ENCODE peak calls at places on chromosomes 1 and 21, in ten cellular contexts. Q, O, V, W, H, I, F, Y, X and K are unnamed samples.

GRCh38 chr1:55127827-55128343 is 87.3 kb downstream of the USP24 start:
- DNase-seq in Q (peak; percentile 38), O (peak; percentile 43), V (no peak), W (peak; percentile 17), H (peak; percentile 59), I (no peak), F (peak; percentile 32), Y (no peak), X (no peak), K (no peak)

GRCh38 chr1:183734600-183735036 is 70.3 kb upstream of the RGL1 start:
- DNase-seq in Q (no peak), O (no peak), V (peak; percentile 66), W (no peak), H (peak; percentile 67), I (no peak), F (no peak), Y (peak; percentile 38), X (no peak), K (no peak)

GRCh38 chr1:98388431-98388830 is 273.1 kb upstream of the SNX7 start:
- DNase-seq in Q (peak; percentile 62), O (peak; percentile 78), V (no peak), W (peak; percentile 88), H (peak; percentile 78), I (no peak), F (peak; percentile 57), Y (no peak), X (peak; percentile 12), K (no peak)

GRCh38 chr1:39076127-39076798 is 50.1 kb downstream of the NDUFS5 start:
- DNase-seq in Q (no peak), O (peak; percentile 44), V (peak; percentile 54), W (peak; percentile 66), H (peak; percentile 85), I (no peak), F (no peak), Y (peak; percentile 46), X (no peak), K (no peak)

GRCh38 chr21:26550357-26550756 is 22.7 kb downstream of the CYYR1 start:
- DNase-seq in Q (no peak), O (peak; percentile 34), V (no peak), W (no peak), H (no peak), I (no peak), F (no peak), Y (no peak), X (no peak), K (no peak)

GRCh38 chr1:28087614-28088167 is 719 bp downstream of the EYA3 start:
- DNase-seq in Q (peak; percentile 43), O (peak; percentile 29), V (no peak), W (peak; percentile 38), H (peak; percentile 21), I (no peak), F (peak; percentile 67), Y (no peak), X (peak; percentile 28), K (no peak)

GRCh38 chr1:112396668-112397025 is 633 bp downstream of the CTTNBP2NL start:
- DNase-seq in Q (no peak), O (peak; percentile 30), V (no peak), W (peak; percentile 44), H (no peak), I (no peak), F (no peak), Y (no peak), X (no peak), K (no peak)

GRCh38 chr1:175632667-175633066 is 110.7 kb downstream of the TNR start:
- DNase-seq in Q (no peak), O (no peak), V (no peak), W (no peak), H (no peak), I (no peak), F (peak; percentile 18), Y (no peak), X (no peak), K (no peak)

GRCh38 chr1:235503333-235504121 is 725 bp downstream of the B3GALNT2 start:
- DNase-seq in Q (no peak), O (peak; percentile 64), V (peak; percentile 47), W (peak; percentile 63), H (peak; percentile 40), I (no peak), F (peak; percentile 71), Y (peak; percentile 67), X (peak; percentile 34), K (peak; percentile 61)

GRCh38 chr1:206479164-206480125 is 9.2 kb downstream of the IKBKE start:
- DNase-seq in Q (peak; percentile 73), O (peak; percentile 72), V (peak; percentile 70), W (peak; percentile 80), H (peak; percentile 72), I (peak; percentile 63), F (peak; percentile 83), Y (peak; percentile 61), X (peak; percentile 92), K (peak; percentile 51)

GRCh38 chr1:75981188-75981897 is 49.1 kb upstream of the ASB17 start:
- DNase-seq in Q (no peak), O (no peak), V (no peak), W (no peak), H (no peak), I (no peak), F (peak; percentile 76), Y (no peak), X (no peak), K (no peak)

GRCh38 chr1:23436520-23437354 is 12.2 kb upstream of the TCEA3 start:
- DNase-seq in Q (no peak), O (no peak), V (no peak), W (no peak), H (peak; percentile 40), I (no peak), F (no peak), Y (no peak), X (no peak), K (no peak)

GRCh38 chr21:46110499-46111192 is 12.7 kb downstream of the COL6A2 start:
- DNase-seq in Q (peak; percentile 5), O (no peak), V (peak; percentile 78), W (no peak), H (no peak), I (no peak), F (no peak), Y (peak; percentile 86), X (no peak), K (no peak)

GRCh38 chr1:27233677-27234053 is 767 bp upstream of the WDTC1 start:
- DNase-seq in Q (peak; percentile 36), O (no peak), V (no peak), W (no peak), H (no peak), I (no peak), F (no peak), Y (no peak), X (no peak), K (no peak)

GRCh38 chr1:43549921-43550597 is 19.4 kb downstream of the PTPRF start:
- DNase-seq in Q (no peak), O (peak; percentile 96), V (no peak), W (no peak), H (no peak), I (peak; percentile 94), F (peak; percentile 17), Y (no peak), X (peak; percentile 94), K (peak; percentile 87)

GRCh38 chr1:30285461-30286050 is 437.8 kb downstream of the MATN1 start:
- DNase-seq in Q (no peak), O (no peak), V (no peak), W (no peak), H (no peak), I (no peak), F (no peak), Y (no peak), X (no peak), K (no peak)

GRCh38 chr21:26072891-26073615 is 97.5 kb downstream of the APP start:
- DNase-seq in Q (no peak), O (no peak), V (no peak), W (peak; percentile 79), H (peak; percentile 90), I (no peak), F (no peak), Y (no peak), X (no peak), K (no peak)